ENCODE peak calls at places on chromosomes 5 and 9, in eight cellular contexts. W is lung, E is heart left ventricle, X is right atrium auricular region, K is PC-3, V is esophagus squamous epithelium, S is upper lobe of right lung, O is PC-9. R is an unnamed sample. For H3K9me3, the result is how much of the 10 kb centered on the place peaks cover.

GRCh38 chr9:70491798-70492736 is 77.6 kb upstream of the KLF9 start:
- DNase-seq in E (no peak), X (no peak), W (no peak), V (no peak), O (no peak), S (no peak), K (peak), R (no peak)

GRCh38 chr9:93200449-93200742 is 16.5 kb downstream of the WNK2 start:
- DNase-seq in X (no peak), K (no peak), W (no peak), V (no peak), E (peak), O (no peak), S (no peak), R (no peak)

GRCh38 chr9:133604214-133604613 is 5.0 kb downstream of the FAM163B start:
- DNase-seq in V (no peak), X (no peak), S (no peak), O (no peak), W (no peak), E (no peak), K (no peak), R (no peak)

GRCh38 chr5:45695011-45695667 is 1.0 kb downstream of the HCN1 start:
- DNase-seq in O (no peak), X (no peak), S (no peak), K (no peak), V (no peak), E (no peak), W (no peak), R (no peak)

GRCh38 chr5:51652980-51653379 is 269.7 kb downstream of the ISL1 start:
- DNase-seq in X (no peak), V (no peak), K (peak), W (no peak), O (no peak), E (no peak), S (no peak), R (no peak)

GRCh38 chr5:76974768-76975167 is 21.9 kb downstream of the CRHBP start:
- DNase-seq in X (no peak), S (no peak), W (no peak), E (no peak), K (no peak), V (no peak), O (no peak), R (no peak)

GRCh38 chr9:134329576-134329855 is 3.3 kb downstream of the RXRA start:
- DNase-seq in X (no peak), E (peak), K (no peak), V (no peak), O (no peak), W (no peak), S (no peak), R (no peak)

GRCh38 chr5:6745706-6746217 is 32.5 kb downstream of the TENT4A start:
- DNase-seq in O (no peak), V (no peak), W (no peak), K (peak), X (no peak), S (no peak), E (no peak), R (no peak)

GRCh38 chr9:136138566-136138965 is 19.9 kb upstream of the TMEM250 start:
- DNase-seq in E (no peak), K (peak), V (no peak), W (no peak), S (no peak), O (peak), X (no peak), R (no peak)
- TF ChIP-seq CTCF in E (no peak), K (peak), V (peak), W (no peak), S (peak), O (peak), X (peak), R (no peak)

GRCh38 chr9:113350338-113350672 is 964 bp downstream of the BSPRY start:
- DNase-seq in E (no peak), X (no peak), W (no peak), S (no peak), V (no peak), O (no peak), K (no peak), R (no peak)
- H3K9me3 ChIP-seq in E (under half), X (under half), W (under half), S (under half), V (under half), O (under half), K (under half), R (under half)

GRCh38 chr5:54873696-54874095 is 111.7 kb downstream of the ESM1 start:
- DNase-seq in O (no peak), E (no peak), V (no peak), X (no peak), S (no peak), K (no peak), W (no peak), R (no peak)
- H3K27ac ChIP-seq in O (peak), E (no peak), V (no peak), X (no peak), S (no peak), K (no peak), W (peak), R (no peak)

GRCh38 chr5:133316346-133317343 is 264.8 kb downstream of the HSPA4 start:
- DNase-seq in S (no peak), K (peak), W (no peak), E (no peak), O (no peak), X (no peak), V (no peak), R (no peak)
- TF ChIP-seq CTCF in S (no peak), K (peak), W (no peak), E (no peak), O (no peak), X (no peak), V (no peak), R (no peak)

GRCh38 chr5:53418409-53418808 is 62.0 kb upstream of the FST start:
- DNase-seq in X (no peak), W (no peak), O (no peak), K (no peak), V (no peak), E (no peak), S (no peak), R (no peak)
- H3K9me3 ChIP-seq in X (under half), W (under half), O (under half), K (under half), V (under half), E (under half), S (under half), R (under half)

GRCh38 chr5:170268153-170268689 is 29.4 kb downstream of the LCP2 start:
- DNase-seq in K (no peak), W (no peak), O (no peak), S (no peak), V (no peak), X (no peak), E (no peak), R (no peak)
- H3K27ac ChIP-seq in K (no peak), W (no peak), O (no peak), S (peak), V (peak), X (peak), E (peak), R (peak)

GRCh38 chr5:61167382-61167781 is 5.1 kb upstream of the SMIM15 start:
- DNase-seq in E (no peak), W (no peak), X (no peak), V (no peak), S (no peak), K (peak), O (peak), R (no peak)
- TF ChIP-seq CTCF in E (peak), W (no peak), X (peak), V (peak), S (peak), K (peak), O (peak), R (no peak)

GRCh38 chr9:12290166-12290869 is 402.9 kb upstream of the TYRP1 start:
- DNase-seq in X (no peak), W (no peak), K (no peak), V (no peak), O (no peak), E (no peak), S (no peak), R (no peak)
- H3K9me3 ChIP-seq in X (under half), W (under half), K (under half), V (under half), O (under half), E (under half), S (under half), R (under half)

DNA sequence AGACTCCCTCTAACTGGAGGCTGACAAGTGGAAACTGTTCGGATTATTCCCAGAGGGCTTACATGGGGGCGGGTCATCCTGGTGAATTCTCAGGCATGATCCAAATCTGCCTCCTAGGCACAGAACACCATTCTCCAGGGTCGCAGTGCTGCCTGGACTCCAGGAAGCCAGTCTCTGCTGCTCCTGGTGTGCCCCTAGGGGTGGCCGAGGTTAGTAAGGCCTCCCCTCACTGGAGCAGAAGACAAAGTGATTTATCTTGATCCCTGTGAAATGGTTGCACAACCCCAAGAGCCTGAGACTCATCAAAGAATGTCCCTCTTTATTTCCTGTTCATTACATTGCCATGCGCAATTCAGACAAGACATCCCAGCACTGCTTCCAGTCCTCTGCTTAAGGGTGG is 17.1 kb downstream of the ADGRV1 start:
- DNase-seq in S (no peak), E (no peak), W (no peak), O (no peak), X (no peak), K (no peak), V (no peak), R (no peak)
- H3K27ac ChIP-seq in S (no peak), E (no peak), W (no peak), O (no peak), X (no peak), K (peak), V (no peak), R (no peak)

GRCh38 chr9:87167616-87168015 is 220.3 kb upstream of the GAS1 start:
- DNase-seq in V (no peak), S (no peak), E (no peak), O (no peak), X (no peak), W (no peak), K (no peak), R (no peak)

GRCh38 chr9:87167161-87167560 is 219.9 kb upstream of the GAS1 start:
- DNase-seq in V (no peak), E (no peak), X (no peak), S (no peak), W (no peak), O (no peak), K (no peak), R (no peak)
- TF ChIP-seq CTCF in V (no peak), E (no peak), X (no peak), S (no peak), W (no peak), O (no peak), K (no peak), R (no peak)

R was measured in CD4-positive, alpha-beta T cell.